ENCODE peak calls at places on chromosome 9, in ten cellular contexts. One of them, this sample, is unnamed.

GRCh38 chr9:17742065-17742464 is 163.2 kb downstream of the SH3GL2 start:
- DNase-seq in HS-5: no peak
- DNase-seq in mucosa of gallbladder: no peak
- DNase-seq in NCI-H2107: peak
- DNase-seq in fibroblast of mammary gland: no peak
- DNase-seq in cardiac fibroblast: no peak
- DNase-seq in B cell: no peak
- DNase-seq in NCI-H1105 treated with DMSO at 0.1 percent for 48 hours: no peak
- DNase-seq in T-helper 1 cell: no peak
- DNase-seq in HT-29: peak
- DNase-seq in this sample: no peak

GRCh38 chr9:132241483-132241839 is 79.6 kb downstream of the NTNG2 start:
- DNase-seq in cardiac fibroblast: no peak
- DNase-seq in HS-5: no peak
- DNase-seq in B cell: peak
- DNase-seq in NCI-H2107: no peak
- DNase-seq in mucosa of gallbladder: no peak
- DNase-seq in T-helper 1 cell: no peak
- DNase-seq in fibroblast of mammary gland: no peak
- DNase-seq in NCI-H1105 treated with DMSO at 0.1 percent for 48 hours: peak
- DNase-seq in HT-29: no peak
- DNase-seq in this sample: no peak

GRCh38 chr9:72338631-72339030 is 26.4 kb downstream of the ZFAND5 start:
- DNase-seq in mucosa of gallbladder: no peak
- DNase-seq in NCI-H1105 treated with DMSO at 0.1 percent for 48 hours: no peak
- DNase-seq in T-helper 1 cell: no peak
- DNase-seq in NCI-H2107: no peak
- DNase-seq in cardiac fibroblast: no peak
- DNase-seq in HT-29: no peak
- DNase-seq in fibroblast of mammary gland: no peak
- DNase-seq in B cell: no peak
- DNase-seq in HS-5: no peak
- DNase-seq in this sample: no peak

GRCh38 chr9:101398335-101398929 is at the start of the genes MRPL50 and ZNF189:
- DNase-seq in cardiac fibroblast: peak
- DNase-seq in mucosa of gallbladder: peak
- DNase-seq in HT-29: peak
- DNase-seq in NCI-H1105 treated with DMSO at 0.1 percent for 48 hours: peak
- DNase-seq in HS-5: peak
- DNase-seq in T-helper 1 cell: peak
- DNase-seq in fibroblast of mammary gland: peak
- DNase-seq in B cell: peak
- DNase-seq in NCI-H2107: peak
- DNase-seq in this sample: peak

GRCh38 chr9:100019541-100019940 is 79.3 kb downstream of the ERP44 start:
- DNase-seq in B cell: no peak
- DNase-seq in NCI-H2107: no peak
- DNase-seq in HS-5: no peak
- DNase-seq in fibroblast of mammary gland: no peak
- DNase-seq in T-helper 1 cell: no peak
- DNase-seq in NCI-H1105 treated with DMSO at 0.1 percent for 48 hours: no peak
- DNase-seq in HT-29: no peak
- DNase-seq in cardiac fibroblast: no peak
- DNase-seq in mucosa of gallbladder: no peak
- DNase-seq in this sample: no peak

GRCh38 chr9:14372437-14373318 is 58.7 kb upstream of the NFIB start:
- DNase-seq in cardiac fibroblast: peak
- DNase-seq in T-helper 1 cell: no peak
- DNase-seq in NCI-H2107: no peak
- DNase-seq in B cell: no peak
- DNase-seq in NCI-H1105 treated with DMSO at 0.1 percent for 48 hours: no peak
- DNase-seq in fibroblast of mammary gland: peak
- DNase-seq in HS-5: peak
- DNase-seq in HT-29: peak
- DNase-seq in mucosa of gallbladder: peak
- DNase-seq in this sample: peak

GRCh38 chr9:93024986-93025630 is 33.4 kb upstream of the SUSD3 start:
- DNase-seq in fibroblast of mammary gland: no peak
- DNase-seq in mucosa of gallbladder: no peak
- DNase-seq in HS-5: no peak
- DNase-seq in HT-29: no peak
- DNase-seq in NCI-H1105 treated with DMSO at 0.1 percent for 48 hours: no peak
- DNase-seq in NCI-H2107: no peak
- DNase-seq in cardiac fibroblast: no peak
- DNase-seq in B cell: no peak
- DNase-seq in T-helper 1 cell: no peak
- DNase-seq in this sample: no peak

GRCh38 chr9:133149130-133150015 is 14.3 kb downstream of the GBGT1 start:
- DNase-seq in cardiac fibroblast: peak
- DNase-seq in B cell: peak
- DNase-seq in fibroblast of mammary gland: peak
- DNase-seq in HT-29: peak
- DNase-seq in mucosa of gallbladder: peak
- DNase-seq in NCI-H2107: peak
- DNase-seq in T-helper 1 cell: peak
- DNase-seq in HS-5: peak
- DNase-seq in NCI-H1105 treated with DMSO at 0.1 percent for 48 hours: peak
- DNase-seq in this sample: peak

GRCh38 chr9:100217536-100217935 is 118.5 kb downstream of the INVS start:
- DNase-seq in HS-5: no peak
- DNase-seq in T-helper 1 cell: no peak
- DNase-seq in NCI-H1105 treated with DMSO at 0.1 percent for 48 hours: no peak
- DNase-seq in HT-29: no peak
- DNase-seq in fibroblast of mammary gland: no peak
- DNase-seq in mucosa of gallbladder: no peak
- DNase-seq in cardiac fibroblast: no peak
- DNase-seq in NCI-H2107: no peak
- DNase-seq in B cell: no peak
- DNase-seq in this sample: no peak

GRCh38 chr9:124054671-124055212 is 43.2 kb downstream of the LHX2 start:
- DNase-seq in NCI-H1105 treated with DMSO at 0.1 percent for 48 hours: no peak
- DNase-seq in mucosa of gallbladder: no peak
- DNase-seq in NCI-H2107: peak
- DNase-seq in B cell: no peak
- DNase-seq in cardiac fibroblast: peak
- DNase-seq in HT-29: no peak
- DNase-seq in HS-5: peak
- DNase-seq in fibroblast of mammary gland: peak
- DNase-seq in T-helper 1 cell: no peak
- DNase-seq in this sample: peak

GRCh38 chr9:127694890-127695735 is 11.7 kb upstream of the CFAP157 start:
- DNase-seq in cardiac fibroblast: peak
- DNase-seq in NCI-H1105 treated with DMSO at 0.1 percent for 48 hours: no peak
- DNase-seq in fibroblast of mammary gland: peak
- DNase-seq in B cell: no peak
- DNase-seq in T-helper 1 cell: no peak
- DNase-seq in mucosa of gallbladder: no peak
- DNase-seq in HT-29: no peak
- DNase-seq in NCI-H2107: no peak
- DNase-seq in HS-5: peak
- DNase-seq in this sample: no peak

GRCh38 chr9:98819231-98819630 is 11.8 kb downstream of the GALNT12 start:
- DNase-seq in NCI-H2107: no peak
- DNase-seq in fibroblast of mammary gland: no peak
- DNase-seq in HS-5: no peak
- DNase-seq in T-helper 1 cell: no peak
- DNase-seq in HT-29: no peak
- DNase-seq in NCI-H1105 treated with DMSO at 0.1 percent for 48 hours: no peak
- DNase-seq in mucosa of gallbladder: no peak
- DNase-seq in B cell: no peak
- DNase-seq in cardiac fibroblast: no peak
- DNase-seq in this sample: no peak

GRCh38 chr9:4138781-4139180 is 161.1 kb downstream of the GLIS3 start:
- DNase-seq in mucosa of gallbladder: no peak
- DNase-seq in B cell: no peak
- DNase-seq in HT-29: no peak
- DNase-seq in HS-5: no peak
- DNase-seq in T-helper 1 cell: no peak
- DNase-seq in fibroblast of mammary gland: no peak
- DNase-seq in cardiac fibroblast: no peak
- DNase-seq in NCI-H2107: no peak
- DNase-seq in NCI-H1105 treated with DMSO at 0.1 percent for 48 hours: no peak
- DNase-seq in this sample: peak

GRCh38 chr9:649128-650074 is 192.1 kb upstream of the DMRT1 start:
- DNase-seq in NCI-H1105 treated with DMSO at 0.1 percent for 48 hours: no peak
- DNase-seq in T-helper 1 cell: no peak
- DNase-seq in B cell: no peak
- DNase-seq in NCI-H2107: no peak
- DNase-seq in HS-5: no peak
- DNase-seq in fibroblast of mammary gland: no peak
- DNase-seq in mucosa of gallbladder: no peak
- DNase-seq in HT-29: no peak
- DNase-seq in cardiac fibroblast: no peak
- DNase-seq in this sample: no peak

GRCh38 chr9:5789489-5789888 is 43.4 kb downstream of the ERMP1 start:
- DNase-seq in HT-29: no peak
- DNase-seq in NCI-H2107: no peak
- DNase-seq in fibroblast of mammary gland: no peak
- DNase-seq in T-helper 1 cell: no peak
- DNase-seq in mucosa of gallbladder: no peak
- DNase-seq in cardiac fibroblast: no peak
- DNase-seq in NCI-H1105 treated with DMSO at 0.1 percent for 48 hours: no peak
- DNase-seq in B cell: no peak
- DNase-seq in HS-5: no peak
- DNase-seq in this sample: no peak

GRCh38 chr9:89375181-89375760 is 57.0 kb downstream of the SECISBP2 start:
- DNase-seq in HS-5: no peak
- DNase-seq in NCI-H1105 treated with DMSO at 0.1 percent for 48 hours: no peak
- DNase-seq in B cell: peak
- DNase-seq in cardiac fibroblast: no peak
- DNase-seq in fibroblast of mammary gland: no peak
- DNase-seq in T-helper 1 cell: no peak
- DNase-seq in mucosa of gallbladder: no peak
- DNase-seq in HT-29: no peak
- DNase-seq in NCI-H2107: no peak
- DNase-seq in this sample: peak

GRCh38 chr9:14517154-14517906 is 175.9 kb downstream of the ZDHHC21 start:
- DNase-seq in cardiac fibroblast: no peak
- DNase-seq in NCI-H1105 treated with DMSO at 0.1 percent for 48 hours: no peak
- DNase-seq in fibroblast of mammary gland: no peak
- DNase-seq in NCI-H2107: no peak
- DNase-seq in mucosa of gallbladder: no peak
- DNase-seq in B cell: no peak
- DNase-seq in HS-5: no peak
- DNase-seq in HT-29: no peak
- DNase-seq in T-helper 1 cell: no peak
- DNase-seq in this sample: no peak

GRCh38 chr9:33750307-33750838 is 45.0 kb upstream of the PRSS3 start:
- DNase-seq in fibroblast of mammary gland: peak
- DNase-seq in T-helper 1 cell: no peak
- DNase-seq in mucosa of gallbladder: peak
- DNase-seq in HS-5: no peak
- DNase-seq in NCI-H2107: no peak
- DNase-seq in cardiac fibroblast: no peak
- DNase-seq in B cell: no peak
- DNase-seq in NCI-H1105 treated with DMSO at 0.1 percent for 48 hours: no peak
- DNase-seq in HT-29: peak
- DNase-seq in this sample: no peak

GRCh38 chr9:7169717-7170348 is 412.1 kb downstream of the KDM4C start:
- DNase-seq in NCI-H1105 treated with DMSO at 0.1 percent for 48 hours: no peak
- DNase-seq in cardiac fibroblast: peak
- DNase-seq in B cell: no peak
- DNase-seq in mucosa of gallbladder: no peak
- DNase-seq in NCI-H2107: no peak
- DNase-seq in T-helper 1 cell: no peak
- DNase-seq in HS-5: no peak
- DNase-seq in fibroblast of mammary gland: peak
- DNase-seq in HT-29: peak
- DNase-seq in this sample: no peak

GRCh38 chr9:134936021-134936761 is 18.5 kb upstream of the FCN1 start:
- DNase-seq in B cell: no peak
- DNase-seq in cardiac fibroblast: no peak
- DNase-seq in T-helper 1 cell: no peak
- DNase-seq in HT-29: no peak
- DNase-seq in HS-5: no peak
- DNase-seq in NCI-H1105 treated with DMSO at 0.1 percent for 48 hours: no peak
- DNase-seq in fibroblast of mammary gland: no peak
- DNase-seq in NCI-H2107: no peak
- DNase-seq in mucosa of gallbladder: no peak
- DNase-seq in this sample: no peak

GRCh38 chr9:109907400-109907799 is 127.4 kb downstream of the PALM2AKAP2 start:
- DNase-seq in T-helper 1 cell: no peak
- DNase-seq in NCI-H2107: no peak
- DNase-seq in fibroblast of mammary gland: no peak
- DNase-seq in mucosa of gallbladder: peak
- DNase-seq in HT-29: no peak
- DNase-seq in cardiac fibroblast: peak
- DNase-seq in B cell: no peak
- DNase-seq in NCI-H1105 treated with DMSO at 0.1 percent for 48 hours: no peak
- DNase-seq in HS-5: no peak
- DNase-seq in this sample: no peak

GRCh38 chr9:127722055-127722454 is 6.2 kb downstream of the TTC16 start:
- DNase-seq in mucosa of gallbladder: no peak
- DNase-seq in HT-29: peak
- DNase-seq in fibroblast of mammary gland: no peak
- DNase-seq in B cell: no peak
- DNase-seq in T-helper 1 cell: no peak
- DNase-seq in cardiac fibroblast: no peak
- DNase-seq in HS-5: no peak
- DNase-seq in NCI-H2107: no peak
- DNase-seq in NCI-H1105 treated with DMSO at 0.1 percent for 48 hours: no peak
- DNase-seq in this sample: no peak

GRCh38 chr9:74653437-74654080 is 156.4 kb downstream of the RORB start:
- DNase-seq in cardiac fibroblast: no peak
- DNase-seq in NCI-H2107: no peak
- DNase-seq in fibroblast of mammary gland: no peak
- DNase-seq in NCI-H1105 treated with DMSO at 0.1 percent for 48 hours: no peak
- DNase-seq in HS-5: no peak
- DNase-seq in T-helper 1 cell: no peak
- DNase-seq in B cell: no peak
- DNase-seq in mucosa of gallbladder: no peak
- DNase-seq in HT-29: no peak
- DNase-seq in this sample: no peak

GRCh38 chr9:136193891-136194279 is 11.0 kb downstream of the LHX3 start:
- DNase-seq in NCI-H2107: no peak
- DNase-seq in cardiac fibroblast: no peak
- DNase-seq in B cell: no peak
- DNase-seq in fibroblast of mammary gland: no peak
- DNase-seq in NCI-H1105 treated with DMSO at 0.1 percent for 48 hours: no peak
- DNase-seq in HS-5: no peak
- DNase-seq in HT-29: no peak
- DNase-seq in T-helper 1 cell: no peak
- DNase-seq in mucosa of gallbladder: no peak
- DNase-seq in this sample: no peak

GRCh38 chr9:89821081-89821480 is 216.3 kb downstream of the GADD45G start:
- DNase-seq in T-helper 1 cell: no peak
- DNase-seq in HT-29: no peak
- DNase-seq in NCI-H2107: no peak
- DNase-seq in B cell: no peak
- DNase-seq in cardiac fibroblast: no peak
- DNase-seq in fibroblast of mammary gland: no peak
- DNase-seq in mucosa of gallbladder: no peak
- DNase-seq in HS-5: no peak
- DNase-seq in NCI-H1105 treated with DMSO at 0.1 percent for 48 hours: no peak
- DNase-seq in this sample: peak

GRCh38 chr9:13144176-13144820 is 135.2 kb downstream of the MPDZ start:
- DNase-seq in mucosa of gallbladder: no peak
- DNase-seq in NCI-H2107: no peak
- DNase-seq in HT-29: no peak
- DNase-seq in fibroblast of mammary gland: no peak
- DNase-seq in HS-5: no peak
- DNase-seq in cardiac fibroblast: no peak
- DNase-seq in NCI-H1105 treated with DMSO at 0.1 percent for 48 hours: peak
- DNase-seq in T-helper 1 cell: no peak
- DNase-seq in B cell: no peak
- DNase-seq in this sample: no peak

GRCh38 chr9:78047106-78047505 is 15.5 kb upstream of the GNAQ start:
- DNase-seq in T-helper 1 cell: no peak
- DNase-seq in mucosa of gallbladder: no peak
- DNase-seq in fibroblast of mammary gland: no peak
- DNase-seq in B cell: no peak
- DNase-seq in cardiac fibroblast: no peak
- DNase-seq in HT-29: no peak
- DNase-seq in NCI-H2107: no peak
- DNase-seq in HS-5: no peak
- DNase-seq in NCI-H1105 treated with DMSO at 0.1 percent for 48 hours: no peak
- DNase-seq in this sample: no peak

GRCh38 chr9:80873861-80874260 is 815.5 kb downstream of the TLE1 start:
- DNase-seq in B cell: no peak
- DNase-seq in HT-29: no peak
- DNase-seq in cardiac fibroblast: peak
- DNase-seq in HS-5: peak
- DNase-seq in T-helper 1 cell: no peak
- DNase-seq in NCI-H1105 treated with DMSO at 0.1 percent for 48 hours: no peak
- DNase-seq in mucosa of gallbladder: no peak
- DNase-seq in fibroblast of mammary gland: peak
- DNase-seq in NCI-H2107: no peak
- DNase-seq in this sample: peak